ENCODE peak calls at places on chromosome 4, in five cellular contexts. One of them, this sample, is unnamed. For H3K9me3 and H3K4me1, the result is how much of the 10 kb centered on the place peaks cover.

GRCh38 chr4:3871881-3872833 is 106.0 kb downstream of the ADRA2C start:
- DNase-seq in CD4-positive, CD25-positive, alpha-beta regulatory T cell: no peak
- DNase-seq in A549: no peak
- DNase-seq in stomach: no peak
- DNase-seq in naive thymus-derived CD4-positive, alpha-beta T cell: no peak
- DNase-seq in this sample: no peak

GRCh38 chr4:57233391-57233790 is 123.2 kb upstream of the IGFBP7 start:
- DNase-seq in CD4-positive, CD25-positive, alpha-beta regulatory T cell: no peak
- DNase-seq in A549: no peak
- DNase-seq in stomach: no peak
- DNase-seq in naive thymus-derived CD4-positive, alpha-beta T cell: no peak
- DNase-seq in this sample: no peak

GRCh38 chr4:98662619-98663225 is 4.3 kb upstream of the TSPAN5 start:
- DNase-seq in CD4-positive, CD25-positive, alpha-beta regulatory T cell: peak
- DNase-seq in A549: no peak
- DNase-seq in stomach: no peak
- DNase-seq in naive thymus-derived CD4-positive, alpha-beta T cell: peak
- DNase-seq in this sample: no peak

GRCh38 chr4:83387922-83388676 is 53.5 kb upstream of the HPSE start:
- DNase-seq in CD4-positive, CD25-positive, alpha-beta regulatory T cell: peak
- DNase-seq in A549: no peak
- DNase-seq in stomach: no peak
- DNase-seq in naive thymus-derived CD4-positive, alpha-beta T cell: peak
- DNase-seq in this sample: no peak

GRCh38 chr4:137663376-137664054 is 131.2 kb upstream of the PCDH18 start:
- DNase-seq in CD4-positive, CD25-positive, alpha-beta regulatory T cell: no peak
- DNase-seq in A549: no peak
- DNase-seq in stomach: no peak
- DNase-seq in naive thymus-derived CD4-positive, alpha-beta T cell: no peak
- DNase-seq in this sample: no peak

GRCh38 chr4:4248036-4248884 is at the start of gene TMEM128:
- DNase-seq in CD4-positive, CD25-positive, alpha-beta regulatory T cell: peak
- DNase-seq in A549: peak
- DNase-seq in stomach: peak
- DNase-seq in naive thymus-derived CD4-positive, alpha-beta T cell: peak
- DNase-seq in this sample: peak

GRCh38 chr4:153191795-153192363 is 12.4 kb upstream of the TRIM2 start:
- DNase-seq in CD4-positive, CD25-positive, alpha-beta regulatory T cell: no peak
- DNase-seq in A549: no peak
- DNase-seq in stomach: no peak
- DNase-seq in naive thymus-derived CD4-positive, alpha-beta T cell: no peak
- DNase-seq in this sample: no peak

GRCh38 chr4:153216546-153216945 is 12.3 kb downstream of the TRIM2 start:
- DNase-seq in CD4-positive, CD25-positive, alpha-beta regulatory T cell: no peak
- DNase-seq in A549: no peak
- DNase-seq in stomach: no peak
- DNase-seq in naive thymus-derived CD4-positive, alpha-beta T cell: no peak
- DNase-seq in this sample: no peak

GRCh38 chr4:519203-519651 is 20.2 kb downstream of the PIGG start:
- DNase-seq in CD4-positive, CD25-positive, alpha-beta regulatory T cell: no peak
- DNase-seq in A549: no peak
- DNase-seq in stomach: no peak
- DNase-seq in naive thymus-derived CD4-positive, alpha-beta T cell: no peak
- DNase-seq in this sample: no peak

DNA sequence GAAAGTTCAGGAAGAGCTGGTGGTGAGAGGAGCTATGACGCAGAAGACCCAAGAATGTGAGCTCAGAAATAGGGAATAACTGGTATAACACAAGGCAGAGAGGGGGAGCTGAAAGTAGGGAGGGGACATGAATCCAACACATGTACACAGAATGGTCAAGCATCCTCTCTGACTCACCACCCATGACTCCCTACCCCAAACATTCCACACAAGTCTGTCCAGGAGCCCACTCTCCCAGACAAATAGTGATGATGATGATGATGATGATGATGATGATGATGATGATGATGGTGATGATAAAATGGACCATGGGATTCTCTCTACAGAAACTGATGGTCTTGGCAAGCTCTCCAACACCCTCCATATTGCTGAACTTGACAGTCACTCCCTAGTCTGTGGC is 46.4 kb downstream of the NAT8L start:
- DNase-seq in CD4-positive, CD25-positive, alpha-beta regulatory T cell: no peak
- DNase-seq in A549: no peak
- DNase-seq in stomach: no peak
- DNase-seq in naive thymus-derived CD4-positive, alpha-beta T cell: no peak
- DNase-seq in this sample: no peak
- H3K9me3 ChIP-seq in CD4-positive, CD25-positive, alpha-beta regulatory T cell: under half
- H3K9me3 ChIP-seq in A549: under half
- H3K9me3 ChIP-seq in stomach: under half
- H3K9me3 ChIP-seq in naive thymus-derived CD4-positive, alpha-beta T cell: under half
- H3K9me3 ChIP-seq in this sample: under half

DNA sequence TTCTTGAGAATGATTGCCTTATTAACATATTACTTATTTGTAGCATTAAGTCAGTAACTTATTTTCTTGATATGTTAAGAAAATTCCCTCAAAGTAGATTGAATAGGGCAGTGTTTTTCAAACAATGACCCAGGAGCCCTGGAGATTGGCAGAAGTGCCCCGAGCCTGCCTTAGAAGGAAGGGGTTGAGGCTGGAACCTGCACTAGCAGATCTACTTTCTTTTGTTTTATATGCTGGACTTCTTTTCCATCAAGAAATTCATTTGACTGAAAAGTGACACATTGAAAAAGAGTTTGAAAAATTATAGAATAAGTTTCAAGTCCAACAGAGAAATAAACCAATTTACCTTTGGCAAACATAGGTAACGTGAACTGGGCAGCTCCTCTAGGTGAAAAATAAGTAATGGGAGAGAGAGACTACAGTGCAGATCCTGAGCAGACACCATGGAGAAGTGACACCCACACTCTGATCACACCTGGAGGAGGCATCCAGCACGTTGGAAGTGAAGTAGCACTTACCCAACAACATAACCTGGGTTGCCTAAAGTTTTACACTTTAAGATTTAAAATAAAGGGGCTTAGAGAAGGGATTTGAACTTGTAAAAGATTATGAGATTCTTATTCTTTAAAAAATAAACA is 18.6 kb downstream of the ARSJ start:
- DNase-seq in CD4-positive, CD25-positive, alpha-beta regulatory T cell: no peak
- DNase-seq in A549: no peak
- DNase-seq in stomach: no peak
- DNase-seq in naive thymus-derived CD4-positive, alpha-beta T cell: no peak
- DNase-seq in this sample: no peak
- H3K4me1 ChIP-seq in CD4-positive, CD25-positive, alpha-beta regulatory T cell: under half
- H3K4me1 ChIP-seq in A549: under half
- H3K4me1 ChIP-seq in stomach: under half
- H3K4me1 ChIP-seq in naive thymus-derived CD4-positive, alpha-beta T cell: under half
- H3K4me1 ChIP-seq in this sample: under half

DNA sequence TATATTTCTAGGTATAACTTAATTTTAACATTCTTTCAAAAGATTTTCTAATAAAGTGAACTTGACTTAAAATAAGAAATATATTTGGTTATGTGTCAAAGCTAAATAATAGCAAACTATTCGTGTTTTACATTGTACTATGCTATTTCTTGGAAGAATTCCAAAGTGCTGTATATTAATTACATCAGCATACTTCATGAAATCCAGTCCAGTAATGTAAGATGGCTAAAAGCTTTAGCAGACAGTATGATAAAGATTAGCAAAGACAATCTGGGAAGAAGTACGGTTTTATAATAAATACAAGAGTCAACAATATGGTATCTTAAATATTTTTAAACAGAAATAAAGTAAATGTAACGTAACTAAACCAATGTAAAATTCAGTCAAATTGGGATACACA is 125.7 kb downstream of the FSTL5 start:
- DNase-seq in CD4-positive, CD25-positive, alpha-beta regulatory T cell: no peak
- DNase-seq in A549: no peak
- DNase-seq in stomach: no peak
- DNase-seq in naive thymus-derived CD4-positive, alpha-beta T cell: no peak
- DNase-seq in this sample: no peak
- H3K9me3 ChIP-seq in CD4-positive, CD25-positive, alpha-beta regulatory T cell: under half
- H3K9me3 ChIP-seq in A549: under half
- H3K9me3 ChIP-seq in stomach: under half
- H3K9me3 ChIP-seq in naive thymus-derived CD4-positive, alpha-beta T cell: under half
- H3K9me3 ChIP-seq in this sample: under half

GRCh38 chr4:1773754-1774153 is 19.3 kb upstream of the FGFR3 start:
- DNase-seq in CD4-positive, CD25-positive, alpha-beta regulatory T cell: no peak
- DNase-seq in A549: no peak
- DNase-seq in stomach: no peak
- DNase-seq in naive thymus-derived CD4-positive, alpha-beta T cell: no peak
- DNase-seq in this sample: no peak
- H3K4me1 ChIP-seq in CD4-positive, CD25-positive, alpha-beta regulatory T cell: under half
- H3K4me1 ChIP-seq in A549: under half
- H3K4me1 ChIP-seq in stomach: under half
- H3K4me1 ChIP-seq in naive thymus-derived CD4-positive, alpha-beta T cell: under half
- H3K4me1 ChIP-seq in this sample: under half

GRCh38 chr4:15365641-15366040 is 62.2 kb upstream of the C1QTNF7 start:
- DNase-seq in CD4-positive, CD25-positive, alpha-beta regulatory T cell: no peak
- DNase-seq in A549: no peak
- DNase-seq in stomach: no peak
- DNase-seq in naive thymus-derived CD4-positive, alpha-beta T cell: no peak
- DNase-seq in this sample: no peak
- H3K9me3 ChIP-seq in CD4-positive, CD25-positive, alpha-beta regulatory T cell: under half
- H3K9me3 ChIP-seq in A549: under half
- H3K9me3 ChIP-seq in stomach: under half
- H3K9me3 ChIP-seq in naive thymus-derived CD4-positive, alpha-beta T cell: under half
- H3K9me3 ChIP-seq in this sample: under half

GRCh38 chr4:42640613-42641012 is 16.3 kb downstream of the ATP8A1 start:
- DNase-seq in CD4-positive, CD25-positive, alpha-beta regulatory T cell: no peak
- DNase-seq in A549: no peak
- DNase-seq in stomach: no peak
- DNase-seq in naive thymus-derived CD4-positive, alpha-beta T cell: no peak
- DNase-seq in this sample: no peak
- H3K4me1 ChIP-seq in CD4-positive, CD25-positive, alpha-beta regulatory T cell: under half
- H3K4me1 ChIP-seq in A549: under half
- H3K4me1 ChIP-seq in stomach: under half
- H3K4me1 ChIP-seq in naive thymus-derived CD4-positive, alpha-beta T cell: half or more
- H3K4me1 ChIP-seq in this sample: under half